ENCODE peak calls at places on chromosomes 16 and 17, in eight cellular contexts. One of them, this sample, is unnamed.

GRCh38 chr17:3660311-3660891 is 8.0 kb downstream of the TAX1BP3 start:
- DNase-seq in Peyer's patch: no peak
- DNase-seq in breast epithelium: no peak
- DNase-seq in psoas muscle: peak; percentile 70
- DNase-seq in neuronal stem cell: no peak
- DNase-seq in heart right ventricle: no peak
- DNase-seq in HAP-1: no peak
- DNase-seq in GM23248: no peak
- DNase-seq in this sample: peak; percentile 62

GRCh38 chr17:55845385-55845784 is 94.5 kb downstream of the PCTP start:
- DNase-seq in Peyer's patch: peak; percentile 53
- DNase-seq in breast epithelium: no peak
- DNase-seq in psoas muscle: peak; percentile 81
- DNase-seq in neuronal stem cell: peak; percentile 62
- DNase-seq in heart right ventricle: peak; percentile 37
- DNase-seq in HAP-1: peak; percentile 20
- DNase-seq in GM23248: peak; percentile 81
- DNase-seq in this sample: no peak

GRCh38 chr17:69757794-69758430 is 317.1 kb upstream of the KCNJ16 start:
- DNase-seq in Peyer's patch: no peak
- DNase-seq in breast epithelium: no peak
- DNase-seq in psoas muscle: no peak
- DNase-seq in neuronal stem cell: no peak
- DNase-seq in heart right ventricle: no peak
- DNase-seq in HAP-1: no peak
- DNase-seq in GM23248: peak; percentile 94
- DNase-seq in this sample: no peak

GRCh38 chr17:50203086-50203485 is 1.7 kb upstream of the COL1A1 start:
- DNase-seq in Peyer's patch: no peak
- DNase-seq in breast epithelium: no peak
- DNase-seq in psoas muscle: no peak
- DNase-seq in neuronal stem cell: no peak
- DNase-seq in heart right ventricle: no peak
- DNase-seq in HAP-1: no peak
- DNase-seq in GM23248: peak; percentile 91
- DNase-seq in this sample: no peak

GRCh38 chr16:80971814-80972213 is 34.9 kb downstream of the CMC2 start:
- DNase-seq in Peyer's patch: no peak
- DNase-seq in breast epithelium: no peak
- DNase-seq in psoas muscle: no peak
- DNase-seq in neuronal stem cell: no peak
- DNase-seq in heart right ventricle: no peak
- DNase-seq in HAP-1: no peak
- DNase-seq in GM23248: no peak
- DNase-seq in this sample: no peak

GRCh38 chr16:79282806-79283205 is 317.7 kb downstream of the MAF start:
- DNase-seq in Peyer's patch: no peak
- DNase-seq in breast epithelium: no peak
- DNase-seq in psoas muscle: no peak
- DNase-seq in neuronal stem cell: no peak
- DNase-seq in heart right ventricle: no peak
- DNase-seq in HAP-1: no peak
- DNase-seq in GM23248: no peak
- DNase-seq in this sample: no peak

GRCh38 chr17:77501101-77501566 is 360.4 kb downstream of the SEC14L1 start:
- DNase-seq in Peyer's patch: peak; percentile 45
- DNase-seq in breast epithelium: no peak
- DNase-seq in psoas muscle: peak; percentile 48
- DNase-seq in neuronal stem cell: no peak
- DNase-seq in heart right ventricle: no peak
- DNase-seq in HAP-1: no peak
- DNase-seq in GM23248: peak; percentile 57
- DNase-seq in this sample: no peak

GRCh38 chr16:52383640-52384292 is 163.2 kb downstream of the TOX3 start:
- DNase-seq in Peyer's patch: no peak
- DNase-seq in breast epithelium: no peak
- DNase-seq in psoas muscle: no peak
- DNase-seq in neuronal stem cell: no peak
- DNase-seq in heart right ventricle: no peak
- DNase-seq in HAP-1: no peak
- DNase-seq in GM23248: no peak
- DNase-seq in this sample: no peak

GRCh38 chr17:77145635-77146632 is 5.2 kb downstream of the SEC14L1 start:
- DNase-seq in Peyer's patch: peak; percentile 73
- DNase-seq in breast epithelium: no peak
- DNase-seq in psoas muscle: peak; percentile 77
- DNase-seq in neuronal stem cell: no peak
- DNase-seq in heart right ventricle: peak; percentile 75
- DNase-seq in HAP-1: no peak
- DNase-seq in GM23248: peak; percentile 85
- DNase-seq in this sample: no peak

GRCh38 chr16:78844682-78845081 is 745.2 kb downstream of the WWOX start:
- DNase-seq in Peyer's patch: no peak
- DNase-seq in breast epithelium: no peak
- DNase-seq in psoas muscle: no peak
- DNase-seq in neuronal stem cell: peak; percentile 60
- DNase-seq in heart right ventricle: peak; percentile 37
- DNase-seq in HAP-1: no peak
- DNase-seq in GM23248: no peak
- DNase-seq in this sample: no peak

GRCh38 chr17:73934696-73935095 is 268.8 kb upstream of the RPL38 start:
- DNase-seq in Peyer's patch: no peak
- DNase-seq in breast epithelium: no peak
- DNase-seq in psoas muscle: no peak
- DNase-seq in neuronal stem cell: no peak
- DNase-seq in heart right ventricle: no peak
- DNase-seq in HAP-1: no peak
- DNase-seq in GM23248: no peak
- DNase-seq in this sample: no peak

GRCh38 chr17:34206569-34206968 is 48.5 kb upstream of the CCL2 start:
- DNase-seq in Peyer's patch: no peak
- DNase-seq in breast epithelium: no peak
- DNase-seq in psoas muscle: no peak
- DNase-seq in neuronal stem cell: no peak
- DNase-seq in heart right ventricle: no peak
- DNase-seq in HAP-1: no peak
- DNase-seq in GM23248: no peak
- DNase-seq in this sample: peak; percentile 7

GRCh38 chr16:53191413-53191812 is 136.6 kb downstream of the CHD9 start:
- DNase-seq in Peyer's patch: no peak
- DNase-seq in breast epithelium: no peak
- DNase-seq in psoas muscle: no peak
- DNase-seq in neuronal stem cell: no peak
- DNase-seq in heart right ventricle: no peak
- DNase-seq in HAP-1: no peak
- DNase-seq in GM23248: no peak
- DNase-seq in this sample: no peak

GRCh38 chr16:11681977-11682654 is 13.9 kb downstream of the SNN start:
- DNase-seq in Peyer's patch: peak; percentile 85
- DNase-seq in breast epithelium: no peak
- DNase-seq in psoas muscle: no peak
- DNase-seq in neuronal stem cell: no peak
- DNase-seq in heart right ventricle: no peak
- DNase-seq in HAP-1: no peak
- DNase-seq in GM23248: no peak
- DNase-seq in this sample: no peak

GRCh38 chr16:19175492-19176262 is 7.6 kb downstream of the SYT17 start:
- DNase-seq in Peyer's patch: no peak
- DNase-seq in breast epithelium: no peak
- DNase-seq in psoas muscle: no peak
- DNase-seq in neuronal stem cell: no peak
- DNase-seq in heart right ventricle: no peak
- DNase-seq in HAP-1: no peak
- DNase-seq in GM23248: peak; percentile 43
- DNase-seq in this sample: no peak

GRCh38 chr16:48537275-48537674 is 72.7 kb downstream of the N4BP1 start:
- DNase-seq in Peyer's patch: peak; percentile 46
- DNase-seq in breast epithelium: no peak
- DNase-seq in psoas muscle: no peak
- DNase-seq in neuronal stem cell: no peak
- DNase-seq in heart right ventricle: no peak
- DNase-seq in HAP-1: no peak
- DNase-seq in GM23248: no peak
- DNase-seq in this sample: no peak

DNA sequence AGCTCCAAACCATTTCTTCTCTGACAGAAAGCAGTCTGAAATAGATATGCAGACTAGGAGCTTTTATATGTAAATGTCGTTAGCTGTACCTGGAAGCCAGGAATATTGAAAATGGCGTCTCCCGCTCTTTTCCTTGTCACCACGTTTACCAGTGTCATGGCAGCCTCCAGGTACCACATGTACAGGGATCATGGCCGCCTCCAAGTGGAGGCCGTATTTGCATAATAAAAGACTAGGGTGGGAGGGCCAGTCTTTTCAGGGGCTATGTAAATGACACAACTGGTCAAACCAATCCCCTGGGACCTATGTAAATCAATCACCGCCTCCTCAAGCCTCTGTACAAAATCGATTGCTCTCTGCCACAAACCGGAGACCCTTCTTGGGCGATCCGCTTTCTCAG is 54.3 kb downstream of the MYOCD start:
- DNase-seq in Peyer's patch: no peak
- DNase-seq in breast epithelium: no peak
- DNase-seq in psoas muscle: no peak
- DNase-seq in neuronal stem cell: no peak
- DNase-seq in heart right ventricle: no peak
- DNase-seq in HAP-1: peak; percentile 2
- DNase-seq in GM23248: no peak
- DNase-seq in this sample: no peak
- H3K4me3 ChIP-seq in Peyer's patch: no peak overlapping the region
- H3K4me3 ChIP-seq in breast epithelium: no peak overlapping the region
- H3K4me3 ChIP-seq in psoas muscle: no peak overlapping the region
- H3K4me3 ChIP-seq in neuronal stem cell: no peak overlapping the region
- H3K4me3 ChIP-seq in heart right ventricle: no peak overlapping the region
- H3K4me3 ChIP-seq in HAP-1: no peak overlapping the region
- H3K4me3 ChIP-seq in GM23248: no peak overlapping the region
- H3K4me3 ChIP-seq in this sample: no peak overlapping the region

GRCh38 chr16:85750827-85751641 is at the start of gene C16orf74:
- DNase-seq in Peyer's patch: peak; percentile 63
- DNase-seq in breast epithelium: no peak
- DNase-seq in psoas muscle: no peak
- DNase-seq in neuronal stem cell: no peak
- DNase-seq in heart right ventricle: no peak
- DNase-seq in HAP-1: peak; percentile 42
- DNase-seq in GM23248: peak; percentile 83
- DNase-seq in this sample: no peak

GRCh38 chr16:85753559-85753958 is 2.7 kb upstream of the C16orf74 start:
- DNase-seq in Peyer's patch: no peak
- DNase-seq in breast epithelium: no peak
- DNase-seq in psoas muscle: no peak
- DNase-seq in neuronal stem cell: no peak
- DNase-seq in heart right ventricle: no peak
- DNase-seq in HAP-1: no peak
- DNase-seq in GM23248: no peak
- DNase-seq in this sample: peak; percentile 73

GRCh38 chr16:85750021-85750826 is 672 bp downstream of the C16orf74 start:
- DNase-seq in Peyer's patch: peak; percentile 73
- DNase-seq in breast epithelium: no peak
- DNase-seq in psoas muscle: no peak
- DNase-seq in neuronal stem cell: no peak
- DNase-seq in heart right ventricle: peak; percentile 22
- DNase-seq in HAP-1: no peak
- DNase-seq in GM23248: peak; percentile 52
- DNase-seq in this sample: no peak

GRCh38 chr16:85752511-85753420 is 1.9 kb upstream of the C16orf74 start:
- DNase-seq in Peyer's patch: no peak
- DNase-seq in breast epithelium: peak; percentile 87
- DNase-seq in psoas muscle: no peak
- DNase-seq in neuronal stem cell: no peak
- DNase-seq in heart right ventricle: peak; percentile 23
- DNase-seq in HAP-1: peak; percentile 27
- DNase-seq in GM23248: no peak
- DNase-seq in this sample: peak; percentile 45

GRCh38 chr16:85751665-85752501 is 987 bp upstream of the C16orf74 start:
- DNase-seq in Peyer's patch: no peak
- DNase-seq in breast epithelium: no peak
- DNase-seq in psoas muscle: no peak
- DNase-seq in neuronal stem cell: no peak
- DNase-seq in heart right ventricle: no peak
- DNase-seq in HAP-1: no peak
- DNase-seq in GM23248: peak; percentile 24
- DNase-seq in this sample: no peak
- H3K4me3 ChIP-seq in Peyer's patch: no peak overlapping the region
- H3K4me3 ChIP-seq in breast epithelium: peak overlapping the region; percentile 84
- H3K4me3 ChIP-seq in psoas muscle: peak overlapping the region; percentile 68
- H3K4me3 ChIP-seq in neuronal stem cell: no peak overlapping the region
- H3K4me3 ChIP-seq in heart right ventricle: no peak overlapping the region
- H3K4me3 ChIP-seq in HAP-1: no peak overlapping the region
- H3K4me3 ChIP-seq in GM23248: no peak overlapping the region
- H3K4me3 ChIP-seq in this sample: no peak overlapping the region

GRCh38 chr17:66978514-66979061 is 14.1 kb downstream of the CACNG4 start:
- DNase-seq in Peyer's patch: no peak
- DNase-seq in breast epithelium: no peak
- DNase-seq in psoas muscle: peak; percentile 85
- DNase-seq in neuronal stem cell: no peak
- DNase-seq in heart right ventricle: peak; percentile 77
- DNase-seq in HAP-1: no peak
- DNase-seq in GM23248: no peak
- DNase-seq in this sample: no peak
- H3K4me3 ChIP-seq in Peyer's patch: no peak overlapping the region
- H3K4me3 ChIP-seq in breast epithelium: no peak overlapping the region
- H3K4me3 ChIP-seq in psoas muscle: no peak overlapping the region
- H3K4me3 ChIP-seq in neuronal stem cell: no peak overlapping the region
- H3K4me3 ChIP-seq in heart right ventricle: no peak overlapping the region
- H3K4me3 ChIP-seq in HAP-1: no peak overlapping the region
- H3K4me3 ChIP-seq in GM23248: no peak overlapping the region
- H3K4me3 ChIP-seq in this sample: no peak overlapping the region

GRCh38 chr16:26791166-26791565 is 275.6 kb upstream of the C16orf82 start:
- DNase-seq in Peyer's patch: no peak
- DNase-seq in breast epithelium: no peak
- DNase-seq in psoas muscle: no peak
- DNase-seq in neuronal stem cell: no peak
- DNase-seq in heart right ventricle: no peak
- DNase-seq in HAP-1: no peak
- DNase-seq in GM23248: no peak
- DNase-seq in this sample: no peak

GRCh38 chr16:26795184-26795583 is 271.5 kb upstream of the C16orf82 start:
- DNase-seq in Peyer's patch: no peak
- DNase-seq in breast epithelium: no peak
- DNase-seq in psoas muscle: no peak
- DNase-seq in neuronal stem cell: no peak
- DNase-seq in heart right ventricle: no peak
- DNase-seq in HAP-1: no peak
- DNase-seq in GM23248: no peak
- DNase-seq in this sample: no peak
- H3K4me3 ChIP-seq in Peyer's patch: no peak overlapping the region
- H3K4me3 ChIP-seq in breast epithelium: no peak overlapping the region
- H3K4me3 ChIP-seq in psoas muscle: no peak overlapping the region
- H3K4me3 ChIP-seq in neuronal stem cell: no peak overlapping the region
- H3K4me3 ChIP-seq in heart right ventricle: no peak overlapping the region
- H3K4me3 ChIP-seq in HAP-1: no peak overlapping the region
- H3K4me3 ChIP-seq in GM23248: no peak overlapping the region
- H3K4me3 ChIP-seq in this sample: no peak overlapping the region

GRCh38 chr16:23823475-23824407 is 12.0 kb upstream of the PRKCB start:
- DNase-seq in Peyer's patch: no peak
- DNase-seq in breast epithelium: no peak
- DNase-seq in psoas muscle: no peak
- DNase-seq in neuronal stem cell: no peak
- DNase-seq in heart right ventricle: no peak
- DNase-seq in HAP-1: no peak
- DNase-seq in GM23248: no peak
- DNase-seq in this sample: no peak
- H3K4me3 ChIP-seq in Peyer's patch: no peak overlapping the region
- H3K4me3 ChIP-seq in breast epithelium: no peak overlapping the region
- H3K4me3 ChIP-seq in psoas muscle: no peak overlapping the region
- H3K4me3 ChIP-seq in neuronal stem cell: no peak overlapping the region
- H3K4me3 ChIP-seq in heart right ventricle: no peak overlapping the region
- H3K4me3 ChIP-seq in HAP-1: no peak overlapping the region
- H3K4me3 ChIP-seq in GM23248: no peak overlapping the region
- H3K4me3 ChIP-seq in this sample: no peak overlapping the region

GRCh38 chr16:593406-593805 is 3.5 kb downstream of the RAB40C start:
- DNase-seq in Peyer's patch: peak; percentile 84
- DNase-seq in breast epithelium: peak; percentile 70
- DNase-seq in psoas muscle: no peak
- DNase-seq in neuronal stem cell: no peak
- DNase-seq in heart right ventricle: no peak
- DNase-seq in HAP-1: no peak
- DNase-seq in GM23248: no peak
- DNase-seq in this sample: peak; percentile 94
- H3K4me3 ChIP-seq in Peyer's patch: peak overlapping the region; percentile 31
- H3K4me3 ChIP-seq in breast epithelium: peak overlapping the region; percentile 53
- H3K4me3 ChIP-seq in psoas muscle: peak overlapping the region; percentile 96
- H3K4me3 ChIP-seq in neuronal stem cell: no peak overlapping the region
- H3K4me3 ChIP-seq in heart right ventricle: no peak overlapping the region
- H3K4me3 ChIP-seq in HAP-1: no peak overlapping the region
- H3K4me3 ChIP-seq in GM23248: no peak overlapping the region
- H3K4me3 ChIP-seq in this sample: peak overlapping the region; percentile 41

This sample was measured in LNCaP clone FGC.